ENCODE peak calls at places on chromosomes 11 and 22, in five cellular contexts. U, X, B, T and E are unnamed samples.

GRCh38 chr11:19276859-19277808 is 36.4 kb upstream of the E2F8 start:
- DNase-seq in U (no peak), X (no peak), B (no peak), T (peak; percentile 36), E (peak; percentile 25)

GRCh38 chr11:76524919-76525318 is 80.1 kb downstream of the EMSY start:
- DNase-seq in U (no peak), X (no peak), B (peak; percentile 26), T (peak; percentile 50), E (peak; percentile 7)

GRCh38 chr11:12330491-12331231 is 46.7 kb upstream of the PARVA start:
- DNase-seq in U (no peak), X (no peak), B (no peak), T (no peak), E (no peak)

GRCh38 chr22:23180301-23180892 is at the start of gene BCR:
- DNase-seq in U (no peak), X (peak; percentile 67), B (peak; percentile 34), T (peak; percentile 68), E (peak; percentile 33)

GRCh38 chr22:38727530-38728451 is 22.0 kb downstream of the GTPBP1 start:
- DNase-seq in U (no peak), X (no peak), B (no peak), T (no peak), E (no peak)

GRCh38 chr22:20523118-20523983 is 15.9 kb downstream of the MED15 start:
- DNase-seq in U (no peak), X (no peak), B (no peak), T (peak; percentile 81), E (no peak)

GRCh38 chr11:48022445-48022844 is 42.1 kb downstream of the PTPRJ start:
- DNase-seq in U (no peak), X (no peak), B (no peak), T (no peak), E (no peak)

GRCh38 chr22:22216450-22216959 is 28.1 kb upstream of the VPREB1 start:
- DNase-seq in U (no peak), X (no peak), B (no peak), T (no peak), E (no peak)

GRCh38 chr22:48709976-48710375 is 1117.7 kb downstream of the BRD1 start:
- DNase-seq in U (no peak), X (no peak), B (no peak), T (no peak), E (no peak)

GRCh38 chr11:18890615-18891014 is 48.6 kb downstream of the MRGPRX1 start:
- DNase-seq in U (no peak), X (no peak), B (no peak), T (no peak), E (no peak)

GRCh38 chr11:833114-833791 is 501 bp downstream of the CD151 start:
- DNase-seq in U (no peak), X (no peak), B (no peak), T (peak; percentile 62), E (no peak)

GRCh38 chr11:95659088-95659487 is 130.5 kb downstream of the FAM76B start:
- DNase-seq in U (no peak), X (no peak), B (no peak), T (no peak), E (no peak)

GRCh38 chr11:57424137-57424801 is 2.7 kb downstream of the SLC43A3 start:
- DNase-seq in U (no peak), X (no peak), B (no peak), T (no peak), E (no peak)

GRCh38 chr11:59135648-59136461 is 6.8 kb upstream of the FAM111A start:
- DNase-seq in U (peak; percentile 88), X (peak; percentile 60), B (peak; percentile 49), T (peak; percentile 77), E (peak; percentile 54)

GRCh38 chr11:74085542-74085892 is 76.6 kb upstream of the UCP3 start:
- DNase-seq in U (no peak), X (no peak), B (no peak), T (peak; percentile 15), E (no peak)

GRCh38 chr11:45924036-45924915 is 1.8 kb downstream of the LARGE2 start:
- DNase-seq in U (no peak), X (peak; percentile 27), B (no peak), T (no peak), E (no peak)